ENCODE peak calls at places on chromosomes 13 and 19, in four cellular contexts. V is GM12878, A is SK-N-SH, E is HepG2. K is an unnamed sample.

GRCh38 chr13:100269837-100270236 is 180.9 kb downstream of the PCCA start:
- DNase-seq in V (no peak), A (no peak), E (no peak), K (no peak)

GRCh38 chr13:46339035-46339666 is 47.9 kb downstream of the RUBCNL start:
- DNase-seq in V (peak; percentile 59), A (no peak), E (no peak), K (no peak)

GRCh38 chr13:79709526-79709925 is 228.6 kb downstream of the NDFIP2 start:
- DNase-seq in V (no peak), A (no peak), E (no peak), K (no peak)

GRCh38 chr13:111513766-111514611 is 193.5 kb downstream of the TEX29 start:
- DNase-seq in V (no peak), A (no peak), E (no peak), K (no peak)

GRCh38 chr13:32087955-32088747 is 56.6 kb downstream of the FRY start:
- DNase-seq in V (no peak), A (no peak), E (peak; percentile 91), K (no peak)

GRCh38 chr19:8441725-8442544 is 2.8 kb upstream of the HNRNPM start:
- DNase-seq in V (no peak), A (no peak), E (no peak), K (no peak)

GRCh38 chr19:12864143-12864542 is 17.1 kb downstream of the DNASE2 start:
- DNase-seq in V (no peak), A (no peak), E (no peak), K (no peak)

GRCh38 chr13:33251131-33251629 is 34.4 kb downstream of the STARD13 start:
- DNase-seq in V (peak; percentile 41), A (peak; percentile 54), E (no peak), K (no peak)

GRCh38 chr19:6278740-6279619 is 795 bp downstream of the MLLT1 start:
- DNase-seq in V (no peak), A (no peak), E (no peak), K (no peak)

GRCh38 chr19:45406165-45406956 is at the start of gene POLR1G:
- DNase-seq in V (peak; percentile 80), A (peak; percentile 90), E (peak; percentile 81), K (peak; percentile 98)

GRCh38 chr19:11264452-11265176 is 2.3 kb upstream of the DOCK6 start:
- DNase-seq in V (peak; percentile 8), A (no peak), E (peak; percentile 31), K (no peak)

GRCh38 chr19:58543826-58544590 is at the start of gene TRIM28:
- DNase-seq in V (peak; percentile 96), A (peak; percentile 100), E (peak; percentile 96), K (peak; percentile 100)

GRCh38 chr19:11881151-11881800 is 6.3 kb upstream of the ZNF69 start:
- DNase-seq in V (peak; percentile 17), A (peak; percentile 70), E (peak; percentile 49), K (no peak)

GRCh38 chr19:5590865-5591154 is 23.1 kb upstream of the TINCR start:
- DNase-seq in V (no peak), A (peak; percentile 20), E (no peak), K (no peak)

GRCh38 chr19:18224525-18225354 is 1.5 kb downstream of the PDE4C start:
- DNase-seq in V (peak; percentile 80), A (peak; percentile 99), E (peak; percentile 95), K (peak; percentile 99)

GRCh38 chr13:66492479-66492878 is 737.7 kb downstream of the PCDH9 start:
- DNase-seq in V (no peak), A (peak; percentile 4), E (peak; percentile 3), K (no peak)

GRCh38 chr13:108269601-108270328 is at the start of gene TNFSF13B:
- DNase-seq in V (peak; percentile 74), A (peak; percentile 15), E (peak; percentile 7), K (no peak)

GRCh38 chr19:6409346-6409745 is 15.3 kb downstream of the KHSRP start:
- DNase-seq in V (no peak), A (no peak), E (no peak), K (no peak)

GRCh38 chr19:42207767-42208259 is 9.7 kb downstream of the DEDD2 start:
- DNase-seq in V (no peak), A (no peak), E (no peak), K (peak; percentile 86)

GRCh38 chr13:107642841-107643240 is 572.5 kb downstream of the LIG4 start:
- DNase-seq in V (no peak), A (no peak), E (no peak), K (no peak)

GRCh38 chr19:29263305-29264080 is 50.5 kb upstream of the UQCRFS1 start:
- DNase-seq in V (no peak), A (peak; percentile 65), E (peak; percentile 11), K (peak; percentile 59)

GRCh38 chr19:33301011-33301899 is 1.1 kb downstream of the CEBPA start:
- DNase-seq in V (no peak), A (peak; percentile 63), E (no peak), K (peak; percentile 59)

GRCh38 chr13:19836472-19836871 is 27.0 kb downstream of the ZMYM5 start:
- DNase-seq in V (no peak), A (no peak), E (no peak), K (no peak)

GRCh38 chr19:13797870-13798269 is 2.6 kb downstream of the ZSWIM4 start:
- DNase-seq in V (no peak), A (no peak), E (no peak), K (peak; percentile 59)

GRCh38 chr13:99269627-99270252 is 11.6 kb upstream of the GPR18 start:
- DNase-seq in V (no peak), A (peak; percentile 17), E (peak; percentile 25), K (no peak)

GRCh38 chr19:8079988-8080387 is 27.4 kb downstream of the CCL25 start:
- DNase-seq in V (no peak), A (no peak), E (no peak), K (no peak)

GRCh38 chr13:67742478-67742877 is 512.3 kb upstream of the PCDH9 start:
- DNase-seq in V (no peak), A (no peak), E (no peak), K (no peak)

GRCh38 chr19:44890366-44891015 is 563 bp upstream of the TOMM40 start:
- DNase-seq in V (peak; percentile 100), A (peak; percentile 90), E (peak; percentile 100), K (peak; percentile 100)

GRCh38 chr13:69524459-69525155 is 583.0 kb upstream of the ATXN8OS start:
- DNase-seq in V (no peak), A (no peak), E (no peak), K (no peak)

GRCh38 chr13:91045351-91046034 is 302.0 kb upstream of the MIR17HG start:
- DNase-seq in V (no peak), A (peak; percentile 12), E (no peak), K (peak; percentile 1)

GRCh38 chr13:24348797-24349515 is 39.6 kb downstream of the C1QTNF9 start:
- DNase-seq in V (no peak), A (no peak), E (no peak), K (peak; percentile 12)

GRCh38 chr19:51927859-51928258 is 587 bp downstream of the ZNF613 start:
- DNase-seq in V (no peak), A (no peak), E (no peak), K (no peak)

GRCh38 chr13:44921931-44922758 is 67.1 kb downstream of the NUFIP1 start:
- DNase-seq in V (no peak), A (no peak), E (peak; percentile 81), K (peak; percentile 92)

GRCh38 chr19:919157-920050 is 2.3 kb downstream of the KISS1R start:
- DNase-seq in V (no peak), A (no peak), E (no peak), K (no peak)

GRCh38 chr19:916645-917322 is 349 bp upstream of the KISS1R start:
- DNase-seq in V (no peak), A (peak; percentile 71), E (peak; percentile 56), K (no peak)

GRCh38 chr19:918481-919156 is 1.5 kb downstream of the KISS1R start:
- DNase-seq in V (no peak), A (no peak), E (no peak), K (no peak)

GRCh38 chr19:918152-918437 is 962 bp downstream of the KISS1R start:
- DNase-seq in V (no peak), A (no peak), E (no peak), K (no peak)

DNA sequence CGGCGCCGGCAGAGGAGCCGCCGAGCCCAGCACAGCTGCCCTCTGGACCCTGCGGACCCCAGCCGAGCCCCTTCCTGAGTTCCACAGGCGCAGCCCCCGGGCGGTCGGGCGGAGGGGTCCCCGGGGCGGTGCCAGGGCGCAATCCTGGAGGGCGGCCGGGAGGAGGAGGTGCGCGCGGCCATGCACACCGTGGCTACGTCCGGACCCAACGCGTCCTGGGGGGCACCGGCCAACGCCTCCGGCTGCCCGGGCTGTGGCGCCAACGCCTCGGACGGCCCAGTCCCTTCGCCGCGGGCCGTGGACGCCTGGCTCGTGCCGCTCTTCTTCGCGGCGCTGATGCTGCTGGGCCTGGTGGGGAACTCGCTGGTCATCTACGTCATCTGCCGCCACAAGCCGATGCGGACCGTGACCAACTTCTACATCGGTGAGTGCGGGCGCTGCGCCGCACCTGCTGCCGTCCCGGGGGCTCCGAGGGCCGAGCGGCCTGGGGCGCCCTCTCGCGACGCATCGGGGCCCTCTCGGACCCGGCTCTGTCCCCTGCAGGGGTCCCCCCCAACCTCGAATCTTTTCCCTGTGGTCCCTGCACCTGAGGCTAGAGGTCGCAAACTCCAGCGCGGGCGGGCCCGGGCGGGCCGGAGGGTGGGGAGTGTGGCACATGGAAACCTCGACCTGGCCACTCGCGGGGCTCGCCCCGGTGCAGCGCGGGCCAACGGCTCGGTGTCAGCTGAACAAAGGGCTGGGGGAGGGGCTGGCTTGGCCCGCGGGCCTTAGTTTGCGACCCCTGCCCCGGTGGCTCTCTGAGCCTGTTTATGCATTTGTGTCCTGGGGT is at the start of gene KISS1R:
- DNase-seq in V (no peak), A (peak; percentile 84), E (peak; percentile 71), K (peak; percentile 51)
- TF ChIP-seq PBX3 in V (no peak), A (no peak), E (no peak), K (no peak)

GRCh38 chr19:54415208-54415900 is at the start of gene TTYH1:
- DNase-seq in V (no peak), A (peak; percentile 88), E (no peak), K (no peak)
- TF ChIP-seq PBX3 in V (no peak), A (no peak), E (no peak), K (no peak)

DNA sequence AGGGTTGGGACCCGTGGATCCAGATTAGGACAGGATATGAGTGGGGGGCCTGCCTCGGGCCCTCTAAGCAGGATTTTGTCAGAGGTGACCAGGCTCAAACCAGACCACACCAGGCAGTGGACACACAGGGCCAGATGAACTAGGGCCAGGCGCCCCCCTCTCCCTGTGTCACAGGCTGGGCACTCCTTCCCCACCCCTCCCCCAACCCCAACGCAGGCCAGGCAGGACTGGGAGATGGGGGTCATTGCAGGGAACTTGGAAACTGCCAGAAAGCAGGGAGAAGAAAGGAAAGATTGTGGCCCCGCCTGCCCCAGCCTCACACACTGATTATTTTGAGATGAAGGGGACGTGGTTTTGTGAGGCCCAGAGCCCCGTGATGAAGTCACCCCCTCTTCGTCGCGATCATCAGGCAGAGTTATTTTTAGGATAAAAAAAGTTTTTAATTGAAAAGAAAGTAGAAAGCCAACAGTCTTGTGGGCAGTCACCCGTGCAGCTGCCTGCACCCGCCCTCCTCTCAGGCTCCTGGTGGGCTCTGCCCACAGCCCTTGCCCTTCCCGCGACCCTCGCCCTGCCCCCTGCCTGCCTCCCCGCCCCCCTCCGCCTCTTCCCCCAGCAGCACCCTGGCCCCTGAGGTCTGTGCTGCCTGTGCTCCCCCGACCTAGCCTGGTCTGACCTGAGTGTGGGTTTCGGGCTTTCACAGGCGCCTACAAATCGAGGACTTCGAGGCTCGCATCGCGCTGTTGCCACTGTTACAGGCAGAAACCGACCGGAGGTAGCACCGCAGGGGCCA is 1.9 kb upstream of the YJEFN3 start:
- DNase-seq in V (no peak), A (no peak), E (no peak), K (no peak)
- TF ChIP-seq PBX3 in V (no peak), A (no peak), E (no peak), K (no peak)

GRCh38 chr13:39783051-39783450 is 127.6 kb downstream of the COG6 start:
- DNase-seq in V (no peak), A (no peak), E (no peak), K (no peak)
- TF ChIP-seq PBX3 in V (no peak), A (no peak), E (no peak), K (no peak)

K was measured in A549.